ENCODE peak calls at places on chromosomes 1 and 21, in six cellular contexts. X, S, J, M, O and C are unnamed samples.

GRCh38 chr1:201053155-201053860 is 29.8 kb upstream of the KIF21B start:
- DNase-seq in X (peak), S (no peak), J (no peak), M (peak), O (no peak), C (no peak)

GRCh38 chr1:200907611-200908097 is 13.0 kb downstream of the INAVA start:
- DNase-seq in X (no peak), S (no peak), J (peak), M (no peak), O (no peak), C (no peak)

GRCh38 chr1:89519779-89520358 is 4.8 kb upstream of the LRRC8B start:
- DNase-seq in X (peak), S (peak), J (peak), M (peak), O (no peak), C (peak)

GRCh38 chr1:43258370-43258769 is 11.4 kb upstream of the TMEM125 start:
- DNase-seq in X (no peak), S (no peak), J (no peak), M (no peak), O (no peak), C (no peak)

GRCh38 chr1:225885336-225885735 is 3.2 kb upstream of the TMEM63A start:
- DNase-seq in X (no peak), S (no peak), J (no peak), M (no peak), O (no peak), C (no peak)

GRCh38 chr1:110235839-110236682 is 25.9 kb downstream of the KCNC4 start:
- DNase-seq in X (no peak), S (peak), J (no peak), M (peak), O (no peak), C (peak)

GRCh38 chr21:41560701-41561158 is 52.8 kb upstream of the TMPRSS2 start:
- DNase-seq in X (no peak), S (no peak), J (no peak), M (no peak), O (no peak), C (no peak)

GRCh38 chr1:112126598-112126997 is 137.1 kb upstream of the KCND3 start:
- DNase-seq in X (no peak), S (no peak), J (no peak), M (no peak), O (no peak), C (no peak)

GRCh38 chr1:44862829-44863406 is 19.9 kb upstream of the PTCH2 start:
- DNase-seq in X (no peak), S (no peak), J (no peak), M (no peak), O (no peak), C (no peak)

GRCh38 chr1:218686258-218686657 is 341.1 kb downstream of the TGFB2 start:
- DNase-seq in X (no peak), S (no peak), J (no peak), M (no peak), O (no peak), C (no peak)

GRCh38 chr1:244545511-244545910 is 84.4 kb downstream of the CATSPERE start:
- DNase-seq in X (no peak), S (no peak), J (no peak), M (no peak), O (no peak), C (no peak)

GRCh38 chr1:246151796-246152434 is 355.2 kb downstream of the SMYD3 start:
- DNase-seq in X (no peak), S (no peak), J (no peak), M (peak), O (no peak), C (no peak)

GRCh38 chr21:34135330-34135729 is 62.0 kb downstream of the MRPS6 start:
- DNase-seq in X (no peak), S (no peak), J (no peak), M (no peak), O (no peak), C (no peak)

GRCh38 chr1:34845131-34845901 is 14.2 kb downstream of the SMIM12 start:
- DNase-seq in X (no peak), S (no peak), J (no peak), M (peak), O (no peak), C (no peak)

GRCh38 chr1:185568155-185569123 is 165.8 kb upstream of the HMCN1 start:
- DNase-seq in X (no peak), S (no peak), J (no peak), M (no peak), O (no peak), C (no peak)

GRCh38 chr1:222443566-222443965 is 104.3 kb downstream of the HHIPL2 start:
- DNase-seq in X (no peak), S (no peak), J (no peak), M (no peak), O (no peak), C (no peak)

GRCh38 chr21:45031231-45032191 is 42.9 kb upstream of the ADARB1 start:
- DNase-seq in X (no peak), S (no peak), J (no peak), M (no peak), O (no peak), C (no peak)

GRCh38 chr1:17819129-17819802 is 64.1 kb downstream of the ACTL8 start:
- DNase-seq in X (peak), S (no peak), J (no peak), M (no peak), O (no peak), C (no peak)

GRCh38 chr21:38039369-38039768 is 123.1 kb upstream of the KCNJ6 start:
- DNase-seq in X (no peak), S (no peak), J (no peak), M (peak), O (no peak), C (no peak)

GRCh38 chr1:167551359-167551758 is 2.2 kb downstream of the CREG1 start:
- DNase-seq in X (no peak), S (no peak), J (no peak), M (no peak), O (no peak), C (peak)

GRCh38 chr1:67393240-67393639 is 37.0 kb downstream of the SERBP1 start:
- DNase-seq in X (no peak), S (no peak), J (no peak), M (no peak), O (no peak), C (no peak)

DNA sequence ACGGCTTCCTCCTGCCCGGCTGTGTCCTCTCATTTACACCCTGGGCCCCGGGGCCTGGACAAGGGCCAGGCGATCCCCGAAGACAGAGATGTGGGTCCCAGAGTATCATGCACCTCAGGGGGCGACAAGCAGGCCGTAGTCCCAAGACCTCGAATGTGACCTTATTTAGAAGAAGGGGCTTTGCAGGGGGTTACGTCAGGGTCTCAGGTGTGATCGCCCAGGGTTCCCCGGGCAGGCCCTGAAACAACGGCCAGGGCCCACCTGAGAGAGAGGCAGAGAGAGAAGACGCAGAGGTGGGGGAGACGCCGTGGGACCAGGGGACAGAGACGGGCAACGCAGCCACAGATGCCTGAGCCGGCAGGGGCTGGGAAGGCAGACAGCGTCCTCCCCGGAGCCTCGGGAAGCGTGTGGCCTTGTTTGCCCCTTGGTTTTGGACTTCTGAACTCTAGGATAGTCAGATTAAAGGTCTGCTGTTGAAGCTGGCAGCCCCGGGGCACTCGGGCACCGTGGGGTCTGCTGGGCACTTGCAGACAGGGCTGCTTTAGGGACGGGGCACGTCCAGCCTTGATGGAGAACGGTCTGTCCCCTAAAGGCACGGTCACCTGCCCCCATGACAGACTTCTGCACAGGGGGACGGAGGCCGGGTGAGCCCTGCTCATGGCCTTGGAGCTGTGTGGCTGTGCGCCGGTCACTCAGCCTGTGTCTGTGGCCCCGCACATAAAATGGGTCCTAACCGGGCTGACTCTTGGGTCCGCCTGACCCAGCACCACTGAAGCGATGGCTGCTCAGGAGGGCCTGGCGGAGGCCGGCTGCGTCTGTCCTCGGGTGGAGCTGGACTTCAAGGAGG is 9.3 kb upstream of the RNF223 start:
- DNase-seq in X (no peak), S (no peak), J (no peak), M (no peak), O (no peak), C (no peak)
- TF ChIP-seq JUND in X (no peak), S (no peak), J (no peak), M (no peak), O (no peak), C (no peak)

GRCh38 chr1:195733826-195734225 is 874.4 kb downstream of the KCNT2 start:
- DNase-seq in X (no peak), S (peak), J (peak), M (no peak), O (no peak), C (no peak)
- TF ChIP-seq JUND in X (no peak), S (no peak), J (no peak), M (no peak), O (no peak), C (no peak)

DNA sequence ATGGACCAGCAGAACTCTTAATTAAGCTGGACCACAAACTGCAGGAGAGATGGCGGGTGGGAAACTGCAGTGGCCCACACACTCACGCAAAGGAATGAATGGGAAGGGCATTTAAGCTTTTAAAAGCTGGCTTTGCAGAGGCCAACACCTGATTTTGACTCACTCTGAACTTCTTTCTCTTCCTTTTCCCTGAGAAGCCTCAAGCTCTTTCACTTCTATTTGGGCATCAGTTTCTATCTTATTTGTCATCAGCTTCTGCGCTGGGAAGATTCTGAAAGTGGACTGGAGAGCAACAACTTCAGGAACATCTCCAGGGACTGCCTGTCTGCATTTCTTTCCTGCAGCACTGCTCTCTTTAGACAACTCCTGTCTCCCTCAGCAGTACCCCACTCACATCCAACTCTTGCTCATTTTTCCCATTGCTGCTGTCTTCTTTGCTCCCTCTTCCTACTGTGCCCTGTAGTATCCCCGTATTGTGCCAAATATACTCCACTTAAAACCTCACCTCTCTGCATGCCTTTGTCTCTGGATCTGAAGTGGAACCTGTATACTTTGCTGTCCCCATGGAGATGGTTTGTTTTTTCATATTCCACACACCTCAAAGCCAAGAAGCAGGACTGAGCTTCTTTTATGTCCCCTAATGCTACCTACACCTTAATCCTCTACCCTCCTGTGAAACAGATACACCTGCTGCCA is 143.3 kb upstream of the JUN start:
- DNase-seq in X (no peak), S (no peak), J (no peak), M (no peak), O (peak), C (no peak)
- TF ChIP-seq JUND in X (no peak), S (no peak), J (no peak), M (no peak), O (no peak), C (no peak)

GRCh38 chr1:234956821-234957329 is 171.8 kb downstream of the TOMM20 start:
- DNase-seq in X (no peak), S (no peak), J (peak), M (peak), O (no peak), C (no peak)

GRCh38 chr1:234958066-234958701 is 170.5 kb downstream of the TOMM20 start:
- DNase-seq in X (no peak), S (no peak), J (peak), M (no peak), O (peak), C (peak)

GRCh38 chr1:234958702-234959649 is 169.7 kb downstream of the TOMM20 start:
- DNase-seq in X (no peak), S (no peak), J (no peak), M (no peak), O (peak), C (no peak)

GRCh38 chr1:234955107-234955731 is 173.4 kb downstream of the TOMM20 start:
- DNase-seq in X (no peak), S (no peak), J (no peak), M (no peak), O (no peak), C (no peak)

GRCh38 chr1:234957330-234958065 is 171.1 kb downstream of the TOMM20 start:
- DNase-seq in X (no peak), S (peak), J (peak), M (peak), O (peak), C (no peak)
- TF ChIP-seq JUND in X (peak), S (peak), J (peak), M (peak), O (peak), C (peak)

DNA sequence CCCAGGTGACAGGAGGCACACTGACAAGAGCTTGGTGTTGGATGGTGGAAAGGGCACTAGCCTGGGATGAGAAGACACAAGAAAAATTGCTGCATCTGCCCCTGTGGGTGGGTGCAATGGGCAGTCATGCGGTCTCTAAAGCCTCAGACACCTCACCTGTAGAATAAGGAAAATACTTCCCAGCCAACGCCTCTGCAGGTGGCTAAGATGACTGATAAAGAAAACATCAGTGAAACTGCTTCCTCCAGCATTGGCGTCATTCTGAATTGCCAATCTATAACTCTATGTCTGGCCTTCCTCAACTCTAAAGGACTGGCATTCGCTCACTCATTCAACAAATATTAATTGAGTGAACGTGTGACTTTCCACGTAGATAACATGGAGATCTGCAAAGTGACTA is 100.4 kb upstream of the F3 start:
- DNase-seq in X (no peak), S (no peak), J (no peak), M (no peak), O (no peak), C (no peak)
- TF ChIP-seq JUND in X (no peak), S (peak), J (no peak), M (no peak), O (no peak), C (no peak)

GRCh38 chr1:25698252-25698651 is 81.7 kb downstream of the MAN1C1 start:
- DNase-seq in X (no peak), S (no peak), J (no peak), M (no peak), O (no peak), C (no peak)

GRCh38 chr1:25701030-25701785 is 84.6 kb downstream of the MAN1C1 start:
- DNase-seq in X (no peak), S (no peak), J (no peak), M (no peak), O (no peak), C (no peak)

GRCh38 chr1:25699501-25700089 is 83.0 kb downstream of the MAN1C1 start:
- DNase-seq in X (peak), S (no peak), J (no peak), M (no peak), O (no peak), C (no peak)

GRCh38 chr1:25700626-25701025 is 84.0 kb downstream of the MAN1C1 start:
- DNase-seq in X (peak), S (no peak), J (no peak), M (peak), O (no peak), C (no peak)

GRCh38 chr1:25700124-25700523 is 83.5 kb downstream of the MAN1C1 start:
- DNase-seq in X (no peak), S (no peak), J (no peak), M (no peak), O (no peak), C (no peak)
- TF ChIP-seq JUND in X (no peak), S (no peak), J (no peak), M (no peak), O (no peak), C (no peak)